ENCODE peak calls at places on chromosomes 7 and 10, in five cellular contexts. One of them, this sample, is unnamed.

GRCh38 chr10:73908853-73909611 is 1.9 kb upstream of the PLAU start:
- DNase-seq in HuH-7: no peak
- DNase-seq in H9: no peak
- DNase-seq in C1 segment of cervical spinal cord: no peak
- DNase-seq in iris pigment epithelial cell: peak; percentile 97
- DNase-seq in this sample: peak; percentile 82

GRCh38 chr7:351681-352480 is 61.9 kb downstream of the FOXL3 start:
- DNase-seq in HuH-7: no peak
- DNase-seq in H9: no peak
- DNase-seq in C1 segment of cervical spinal cord: no peak
- DNase-seq in iris pigment epithelial cell: no peak
- DNase-seq in this sample: no peak

GRCh38 chr10:111316607-111317006 is 239.8 kb downstream of the ADRA2A start:
- DNase-seq in HuH-7: no peak
- DNase-seq in H9: no peak
- DNase-seq in C1 segment of cervical spinal cord: no peak
- DNase-seq in iris pigment epithelial cell: no peak
- DNase-seq in this sample: no peak

GRCh38 chr7:68503400-68503799 is 1094.9 kb upstream of the AUTS2 start:
- DNase-seq in HuH-7: no peak
- DNase-seq in H9: no peak
- DNase-seq in C1 segment of cervical spinal cord: no peak
- DNase-seq in iris pigment epithelial cell: no peak
- DNase-seq in this sample: no peak

GRCh38 chr10:106929291-106929925 is 235.1 kb downstream of the SORCS1 start:
- DNase-seq in HuH-7: no peak
- DNase-seq in H9: no peak
- DNase-seq in C1 segment of cervical spinal cord: no peak
- DNase-seq in iris pigment epithelial cell: no peak
- DNase-seq in this sample: no peak

GRCh38 chr10:132030898-132031463 is 34.8 kb upstream of the JAKMIP3 start:
- DNase-seq in HuH-7: no peak
- DNase-seq in H9: no peak
- DNase-seq in C1 segment of cervical spinal cord: no peak
- DNase-seq in iris pigment epithelial cell: no peak
- DNase-seq in this sample: no peak

GRCh38 chr10:101018600-101019439 is 12.1 kb downstream of the PDZD7 start:
- DNase-seq in HuH-7: peak; percentile 94
- DNase-seq in H9: peak; percentile 91
- DNase-seq in C1 segment of cervical spinal cord: peak; percentile 18
- DNase-seq in iris pigment epithelial cell: peak; percentile 79
- DNase-seq in this sample: peak; percentile 88

GRCh38 chr7:38673795-38674194 is 42.6 kb upstream of the AMPH start:
- DNase-seq in HuH-7: no peak
- DNase-seq in H9: no peak
- DNase-seq in C1 segment of cervical spinal cord: no peak
- DNase-seq in iris pigment epithelial cell: peak; percentile 95
- DNase-seq in this sample: no peak

GRCh38 chr7:129777195-129777844 is 165.8 kb downstream of the NRF1 start:
- DNase-seq in HuH-7: no peak
- DNase-seq in H9: peak; percentile 67
- DNase-seq in C1 segment of cervical spinal cord: no peak
- DNase-seq in iris pigment epithelial cell: no peak
- DNase-seq in this sample: no peak

GRCh38 chr10:128463991-128464755 is 337.9 kb upstream of the MKI67 start:
- DNase-seq in HuH-7: no peak
- DNase-seq in H9: peak; percentile 35
- DNase-seq in C1 segment of cervical spinal cord: peak; percentile 21
- DNase-seq in iris pigment epithelial cell: peak; percentile 59
- DNase-seq in this sample: peak; percentile 23

GRCh38 chr7:36100293-36100692 is 52.8 kb upstream of the EEPD1 start:
- DNase-seq in HuH-7: no peak
- DNase-seq in H9: no peak
- DNase-seq in C1 segment of cervical spinal cord: no peak
- DNase-seq in iris pigment epithelial cell: peak; percentile 19
- DNase-seq in this sample: no peak

GRCh38 chr7:44958645-44959344 is 20.0 kb downstream of the MYO1G start:
- DNase-seq in HuH-7: no peak
- DNase-seq in H9: no peak
- DNase-seq in C1 segment of cervical spinal cord: no peak
- DNase-seq in iris pigment epithelial cell: no peak
- DNase-seq in this sample: no peak

GRCh38 chr10:28984431-28984830 is 304.4 kb upstream of the LYZL1 start:
- DNase-seq in HuH-7: no peak
- DNase-seq in H9: no peak
- DNase-seq in C1 segment of cervical spinal cord: no peak
- DNase-seq in iris pigment epithelial cell: peak; percentile 95
- DNase-seq in this sample: peak; percentile 84

GRCh38 chr7:4830176-4830575 is 31.7 kb downstream of the PAPOLB start:
- DNase-seq in HuH-7: peak; percentile 92
- DNase-seq in H9: peak; percentile 88
- DNase-seq in C1 segment of cervical spinal cord: peak; percentile 26
- DNase-seq in iris pigment epithelial cell: peak; percentile 61
- DNase-seq in this sample: peak; percentile 60

GRCh38 chr7:24576171-24577052 is 3.2 kb downstream of the PALS2 start:
- DNase-seq in HuH-7: peak; percentile 84
- DNase-seq in H9: peak; percentile 34
- DNase-seq in C1 segment of cervical spinal cord: no peak
- DNase-seq in iris pigment epithelial cell: peak; percentile 80
- DNase-seq in this sample: peak; percentile 56

GRCh38 chr7:33667261-33667660 is 238.1 kb upstream of the BMPER start:
- DNase-seq in HuH-7: no peak
- DNase-seq in H9: no peak
- DNase-seq in C1 segment of cervical spinal cord: no peak
- DNase-seq in iris pigment epithelial cell: no peak
- DNase-seq in this sample: no peak

GRCh38 chr7:75925717-75926435 is 10.9 kb downstream of the POR start:
- DNase-seq in HuH-7: no peak
- DNase-seq in H9: no peak
- DNase-seq in C1 segment of cervical spinal cord: no peak
- DNase-seq in iris pigment epithelial cell: no peak
- DNase-seq in this sample: no peak

GRCh38 chr10:116984202-116984993 is 20.6 kb downstream of the SHTN1 start:
- DNase-seq in HuH-7: peak; percentile 12
- DNase-seq in H9: no peak
- DNase-seq in C1 segment of cervical spinal cord: no peak
- DNase-seq in iris pigment epithelial cell: no peak
- DNase-seq in this sample: no peak

GRCh38 chr7:81769891-81770818 is at the start of gene HGF:
- DNase-seq in HuH-7: no peak
- DNase-seq in H9: peak; percentile 49
- DNase-seq in C1 segment of cervical spinal cord: no peak
- DNase-seq in iris pigment epithelial cell: peak; percentile 66
- DNase-seq in this sample: no peak

GRCh38 chr10:88411772-88412349 is 171.3 kb downstream of the RNLS start:
- DNase-seq in HuH-7: no peak
- DNase-seq in H9: no peak
- DNase-seq in C1 segment of cervical spinal cord: no peak
- DNase-seq in iris pigment epithelial cell: no peak
- DNase-seq in this sample: no peak

GRCh38 chr7:129898502-129899160 is 54.1 kb downstream of the UBE2H start:
- DNase-seq in HuH-7: no peak
- DNase-seq in H9: no peak
- DNase-seq in C1 segment of cervical spinal cord: no peak
- DNase-seq in iris pigment epithelial cell: no peak
- DNase-seq in this sample: no peak

GRCh38 chr10:6062101-6062771 is at the start of gene IL2RA:
- DNase-seq in HuH-7: no peak
- DNase-seq in H9: peak; percentile 29
- DNase-seq in C1 segment of cervical spinal cord: no peak
- DNase-seq in iris pigment epithelial cell: no peak
- DNase-seq in this sample: no peak

GRCh38 chr10:23095966-23096813 is 811 bp downstream of the MSRB2 start:
- DNase-seq in HuH-7: peak; percentile 33
- DNase-seq in H9: no peak
- DNase-seq in C1 segment of cervical spinal cord: peak; percentile 57
- DNase-seq in iris pigment epithelial cell: peak; percentile 75
- DNase-seq in this sample: no peak

GRCh38 chr10:110010076-110011069 is 2.6 kb downstream of the ADD3 start:
- DNase-seq in HuH-7: no peak
- DNase-seq in H9: no peak
- DNase-seq in C1 segment of cervical spinal cord: no peak
- DNase-seq in iris pigment epithelial cell: peak; percentile 41
- DNase-seq in this sample: no peak

GRCh38 chr7:158957921-158958471 is 101.6 kb downstream of the DYNC2I1 start:
- DNase-seq in HuH-7: no peak
- DNase-seq in H9: peak; percentile 74
- DNase-seq in C1 segment of cervical spinal cord: no peak
- DNase-seq in iris pigment epithelial cell: no peak
- DNase-seq in this sample: peak; percentile 80

GRCh38 chr7:50824882-50825281 is 42.2 kb upstream of the GRB10 start:
- DNase-seq in HuH-7: no peak
- DNase-seq in H9: no peak
- DNase-seq in C1 segment of cervical spinal cord: no peak
- DNase-seq in iris pigment epithelial cell: no peak
- DNase-seq in this sample: no peak

GRCh38 chr10:129626801-129627434 is 159.9 kb downstream of the MGMT start:
- DNase-seq in HuH-7: no peak
- DNase-seq in H9: no peak
- DNase-seq in C1 segment of cervical spinal cord: no peak
- DNase-seq in iris pigment epithelial cell: no peak
- DNase-seq in this sample: no peak

GRCh38 chr7:27096756-27097514 is 1.1 kb upstream of the HOXA1 start:
- DNase-seq in HuH-7: peak; percentile 62
- DNase-seq in H9: no peak
- DNase-seq in C1 segment of cervical spinal cord: no peak
- DNase-seq in iris pigment epithelial cell: no peak
- DNase-seq in this sample: no peak

GRCh38 chr7:105768898-105769507 is 107.4 kb downstream of the ATXN7L1 start:
- DNase-seq in HuH-7: no peak
- DNase-seq in H9: no peak
- DNase-seq in C1 segment of cervical spinal cord: no peak
- DNase-seq in iris pigment epithelial cell: no peak
- DNase-seq in this sample: no peak

GRCh38 chr10:3955493-3955892 is 170.5 kb upstream of the KLF6 start:
- DNase-seq in HuH-7: no peak
- DNase-seq in H9: peak; percentile 46
- DNase-seq in C1 segment of cervical spinal cord: no peak
- DNase-seq in iris pigment epithelial cell: peak; percentile 59
- DNase-seq in this sample: no peak